ENCODE peak calls at places on chromosomes 2 and 18, in seven cellular contexts. One of them, this sample, is unnamed.

GRCh38 chr2:195543902-195544894 is 112.8 kb upstream of the SLC39A10 start:
- DNase-seq in NCI-H345: no peak
- DNase-seq in Caki2: peak
- DNase-seq in substantia nigra: no peak
- DNase-seq in AG08395: no peak
- DNase-seq in RPMI8226: no peak
- DNase-seq in memory B cell: no peak
- DNase-seq in this sample: no peak

GRCh38 chr2:100755441-100755840 is 64.5 kb upstream of the NPAS2 start:
- DNase-seq in NCI-H345: no peak
- DNase-seq in Caki2: no peak
- DNase-seq in substantia nigra: no peak
- DNase-seq in AG08395: no peak
- DNase-seq in RPMI8226: no peak
- DNase-seq in memory B cell: no peak
- DNase-seq in this sample: no peak

GRCh38 chr2:31234690-31235503 is 945 bp downstream of the EHD3 start:
- DNase-seq in NCI-H345: no peak
- DNase-seq in Caki2: no peak
- DNase-seq in substantia nigra: no peak
- DNase-seq in AG08395: no peak
- DNase-seq in RPMI8226: no peak
- DNase-seq in memory B cell: no peak
- DNase-seq in this sample: no peak

GRCh38 chr18:9380101-9380500 is 45.5 kb downstream of the TWSG1 start:
- DNase-seq in NCI-H345: no peak
- DNase-seq in Caki2: no peak
- DNase-seq in substantia nigra: no peak
- DNase-seq in AG08395: peak
- DNase-seq in RPMI8226: no peak
- DNase-seq in memory B cell: no peak
- DNase-seq in this sample: no peak

GRCh38 chr2:8626572-8626971 is 55.3 kb upstream of the ID2 start:
- DNase-seq in NCI-H345: no peak
- DNase-seq in Caki2: no peak
- DNase-seq in substantia nigra: no peak
- DNase-seq in AG08395: no peak
- DNase-seq in RPMI8226: no peak
- DNase-seq in memory B cell: no peak
- DNase-seq in this sample: no peak

GRCh38 chr2:106547104-106547503 is 59.9 kb downstream of the CD8B2 start:
- DNase-seq in NCI-H345: no peak
- DNase-seq in Caki2: no peak
- DNase-seq in substantia nigra: no peak
- DNase-seq in AG08395: no peak
- DNase-seq in RPMI8226: no peak
- DNase-seq in memory B cell: no peak
- DNase-seq in this sample: no peak

GRCh38 chr2:102082591-102083586 is 59.7 kb upstream of the IL1R1 start:
- DNase-seq in NCI-H345: peak
- DNase-seq in Caki2: peak
- DNase-seq in substantia nigra: no peak
- DNase-seq in AG08395: peak
- DNase-seq in RPMI8226: peak
- DNase-seq in memory B cell: no peak
- DNase-seq in this sample: no peak

GRCh38 chr2:105144128-105144940 is 97.2 kb upstream of the GPR45 start:
- DNase-seq in NCI-H345: no peak
- DNase-seq in Caki2: no peak
- DNase-seq in substantia nigra: no peak
- DNase-seq in AG08395: no peak
- DNase-seq in RPMI8226: no peak
- DNase-seq in memory B cell: no peak
- DNase-seq in this sample: no peak

GRCh38 chr2:219384083-219384713 is 3.5 kb downstream of the DNPEP start:
- DNase-seq in NCI-H345: no peak
- DNase-seq in Caki2: no peak
- DNase-seq in substantia nigra: no peak
- DNase-seq in AG08395: no peak
- DNase-seq in RPMI8226: no peak
- DNase-seq in memory B cell: no peak
- DNase-seq in this sample: no peak

GRCh38 chr18:71012789-71013188 is 723.9 kb downstream of the SOCS6 start:
- DNase-seq in NCI-H345: no peak
- DNase-seq in Caki2: no peak
- DNase-seq in substantia nigra: no peak
- DNase-seq in AG08395: no peak
- DNase-seq in RPMI8226: no peak
- DNase-seq in memory B cell: no peak
- DNase-seq in this sample: no peak

GRCh38 chr2:105868060-105868459 is 123.3 kb downstream of the NCK2 start:
- DNase-seq in NCI-H345: no peak
- DNase-seq in Caki2: no peak
- DNase-seq in substantia nigra: no peak
- DNase-seq in AG08395: peak
- DNase-seq in RPMI8226: no peak
- DNase-seq in memory B cell: no peak
- DNase-seq in this sample: no peak

GRCh38 chr2:231270221-231271114 is 72.0 kb downstream of the ARMC9 start:
- DNase-seq in NCI-H345: no peak
- DNase-seq in Caki2: no peak
- DNase-seq in substantia nigra: no peak
- DNase-seq in AG08395: no peak
- DNase-seq in RPMI8226: no peak
- DNase-seq in memory B cell: no peak
- DNase-seq in this sample: no peak

GRCh38 chr18:2627821-2628276 is 27.7 kb upstream of the SMCHD1 start:
- DNase-seq in NCI-H345: no peak
- DNase-seq in Caki2: peak
- DNase-seq in substantia nigra: no peak
- DNase-seq in AG08395: peak
- DNase-seq in RPMI8226: no peak
- DNase-seq in memory B cell: no peak
- DNase-seq in this sample: no peak

GRCh38 chr2:132670961-132671781 is 1.2 kb upstream of the LYPD1 start:
- DNase-seq in NCI-H345: peak
- DNase-seq in Caki2: peak
- DNase-seq in substantia nigra: no peak
- DNase-seq in AG08395: peak
- DNase-seq in RPMI8226: no peak
- DNase-seq in memory B cell: no peak
- DNase-seq in this sample: peak

GRCh38 chr2:209566250-209566649 is 142.4 kb downstream of the MAP2 start:
- DNase-seq in NCI-H345: peak
- DNase-seq in Caki2: no peak
- DNase-seq in substantia nigra: no peak
- DNase-seq in AG08395: no peak
- DNase-seq in RPMI8226: no peak
- DNase-seq in memory B cell: no peak
- DNase-seq in this sample: no peak

GRCh38 chr18:30712383-30712782 is 330.2 kb downstream of the DSC3 start:
- DNase-seq in NCI-H345: no peak
- DNase-seq in Caki2: no peak
- DNase-seq in substantia nigra: no peak
- DNase-seq in AG08395: no peak
- DNase-seq in RPMI8226: peak
- DNase-seq in memory B cell: no peak
- DNase-seq in this sample: no peak

GRCh38 chr2:230794472-230794871 is 70.3 kb upstream of the ITM2C start:
- DNase-seq in NCI-H345: no peak
- DNase-seq in Caki2: no peak
- DNase-seq in substantia nigra: no peak
- DNase-seq in AG08395: no peak
- DNase-seq in RPMI8226: no peak
- DNase-seq in memory B cell: no peak
- DNase-seq in this sample: no peak

GRCh38 chr18:24968233-24968775 is 383.7 kb downstream of the ZNF521 start:
- DNase-seq in NCI-H345: no peak
- DNase-seq in Caki2: no peak
- DNase-seq in substantia nigra: no peak
- DNase-seq in AG08395: peak
- DNase-seq in RPMI8226: no peak
- DNase-seq in memory B cell: no peak
- DNase-seq in this sample: no peak

GRCh38 chr18:9468998-9469397 is 6.3 kb upstream of the RALBP1 start:
- DNase-seq in NCI-H345: no peak
- DNase-seq in Caki2: no peak
- DNase-seq in substantia nigra: no peak
- DNase-seq in AG08395: no peak
- DNase-seq in RPMI8226: no peak
- DNase-seq in memory B cell: no peak
- DNase-seq in this sample: no peak

GRCh38 chr2:207926133-207927076 is 98.9 kb downstream of the PLEKHM3 start:
- DNase-seq in NCI-H345: no peak
- DNase-seq in Caki2: no peak
- DNase-seq in substantia nigra: no peak
- DNase-seq in AG08395: peak
- DNase-seq in RPMI8226: no peak
- DNase-seq in memory B cell: no peak
- DNase-seq in this sample: no peak

GRCh38 chr2:235264512-235264911 is 229.3 kb upstream of the AGAP1 start:
- DNase-seq in NCI-H345: no peak
- DNase-seq in Caki2: no peak
- DNase-seq in substantia nigra: no peak
- DNase-seq in AG08395: no peak
- DNase-seq in RPMI8226: no peak
- DNase-seq in memory B cell: no peak
- DNase-seq in this sample: no peak

GRCh38 chr2:236661064-236661761 is 91.6 kb downstream of the ACKR3 start:
- DNase-seq in NCI-H345: no peak
- DNase-seq in Caki2: peak
- DNase-seq in substantia nigra: no peak
- DNase-seq in AG08395: peak
- DNase-seq in RPMI8226: no peak
- DNase-seq in memory B cell: no peak
- DNase-seq in this sample: peak

GRCh38 chr2:73243884-73244570 is 9.9 kb downstream of the CCT7 start:
- DNase-seq in NCI-H345: no peak
- DNase-seq in Caki2: no peak
- DNase-seq in substantia nigra: no peak
- DNase-seq in AG08395: peak
- DNase-seq in RPMI8226: no peak
- DNase-seq in memory B cell: no peak
- DNase-seq in this sample: peak

GRCh38 chr18:35730738-35731370 is 149.3 kb downstream of the GALNT1 start:
- DNase-seq in NCI-H345: no peak
- DNase-seq in Caki2: no peak
- DNase-seq in substantia nigra: no peak
- DNase-seq in AG08395: no peak
- DNase-seq in RPMI8226: peak
- DNase-seq in memory B cell: no peak
- DNase-seq in this sample: no peak

GRCh38 chr2:70627499-70627898 is 73.9 kb upstream of the TGFA start:
- DNase-seq in NCI-H345: peak
- DNase-seq in Caki2: no peak
- DNase-seq in substantia nigra: no peak
- DNase-seq in AG08395: no peak
- DNase-seq in RPMI8226: peak
- DNase-seq in memory B cell: no peak
- DNase-seq in this sample: no peak

GRCh38 chr2:44150473-44150872 is 18.2 kb upstream of the PPM1B start:
- DNase-seq in NCI-H345: no peak
- DNase-seq in Caki2: no peak
- DNase-seq in substantia nigra: no peak
- DNase-seq in AG08395: no peak
- DNase-seq in RPMI8226: no peak
- DNase-seq in memory B cell: no peak
- DNase-seq in this sample: peak

GRCh38 chr18:43271593-43272432 is 5.5 kb downstream of the SYT4 start:
- DNase-seq in NCI-H345: peak
- DNase-seq in Caki2: no peak
- DNase-seq in substantia nigra: no peak
- DNase-seq in AG08395: peak
- DNase-seq in RPMI8226: peak
- DNase-seq in memory B cell: no peak
- DNase-seq in this sample: peak

GRCh38 chr2:8572712-8573233 is 109.1 kb upstream of the ID2 start:
- DNase-seq in NCI-H345: no peak
- DNase-seq in Caki2: no peak
- DNase-seq in substantia nigra: no peak
- DNase-seq in AG08395: no peak
- DNase-seq in RPMI8226: no peak
- DNase-seq in memory B cell: no peak
- DNase-seq in this sample: no peak

GRCh38 chr18:21484851-21485636 is 115.5 kb downstream of the ESCO1 start:
- DNase-seq in NCI-H345: no peak
- DNase-seq in Caki2: peak
- DNase-seq in substantia nigra: no peak
- DNase-seq in AG08395: no peak
- DNase-seq in RPMI8226: no peak
- DNase-seq in memory B cell: no peak
- DNase-seq in this sample: no peak

GRCh38 chr18:32896781-32897547 is 124.1 kb upstream of the KLHL14 start:
- DNase-seq in NCI-H345: no peak
- DNase-seq in Caki2: peak
- DNase-seq in substantia nigra: no peak
- DNase-seq in AG08395: no peak
- DNase-seq in RPMI8226: no peak
- DNase-seq in memory B cell: no peak
- DNase-seq in this sample: no peak

GRCh38 chr2:158997037-158997785 is 28.8 kb downstream of the TANC1 start:
- DNase-seq in NCI-H345: no peak
- DNase-seq in Caki2: no peak
- DNase-seq in substantia nigra: no peak
- DNase-seq in AG08395: no peak
- DNase-seq in RPMI8226: no peak
- DNase-seq in memory B cell: no peak
- DNase-seq in this sample: no peak

GRCh38 chr2:172226244-172227061 is 123.8 kb upstream of the DLX2 start:
- DNase-seq in NCI-H345: no peak
- DNase-seq in Caki2: no peak
- DNase-seq in substantia nigra: no peak
- DNase-seq in AG08395: no peak
- DNase-seq in RPMI8226: no peak
- DNase-seq in memory B cell: no peak
- DNase-seq in this sample: no peak

GRCh38 chr2:66575625-66576371 is 140.9 kb downstream of the MEIS1 start:
- DNase-seq in NCI-H345: peak
- DNase-seq in Caki2: no peak
- DNase-seq in substantia nigra: no peak
- DNase-seq in AG08395: peak
- DNase-seq in RPMI8226: no peak
- DNase-seq in memory B cell: no peak
- DNase-seq in this sample: no peak

GRCh38 chr18:79747156-79747845 is 50.4 kb upstream of the KCNG2 start:
- DNase-seq in NCI-H345: no peak
- DNase-seq in Caki2: no peak
- DNase-seq in substantia nigra: no peak
- DNase-seq in AG08395: no peak
- DNase-seq in RPMI8226: no peak
- DNase-seq in memory B cell: no peak
- DNase-seq in this sample: no peak

GRCh38 chr2:241739651-241740050 is 5.2 kb downstream of the D2HGDH start:
- DNase-seq in NCI-H345: no peak
- DNase-seq in Caki2: peak
- DNase-seq in substantia nigra: no peak
- DNase-seq in AG08395: no peak
- DNase-seq in RPMI8226: no peak
- DNase-seq in memory B cell: no peak
- DNase-seq in this sample: no peak

GRCh38 chr2:239147376-239147775 is 253.4 kb downstream of the HDAC4 start:
- DNase-seq in NCI-H345: no peak
- DNase-seq in Caki2: no peak
- DNase-seq in substantia nigra: no peak
- DNase-seq in AG08395: no peak
- DNase-seq in RPMI8226: no peak
- DNase-seq in memory B cell: no peak
- DNase-seq in this sample: no peak